ENCODE peak calls at places on chromosomes 6 and 20, in seven cellular contexts. One of them, this sample, is unnamed.

GRCh38 chr20:41476013-41476441 is 109.4 kb upstream of the EMILIN3 start:
- DNase-seq in CD8-positive, alpha-beta T cell: no peak
- DNase-seq in fibroblast of mammary gland: peak
- DNase-seq in NB4: no peak
- DNase-seq in hepatocyte: no peak
- DNase-seq in heart right ventricle: no peak
- DNase-seq in fibroblast of lung: peak
- DNase-seq in this sample: peak

GRCh38 chr20:40339661-40340449 is 349.2 kb downstream of the MAFB start:
- DNase-seq in hepatocyte: no peak
- DNase-seq in fibroblast of lung: no peak
- DNase-seq in heart right ventricle: peak
- DNase-seq in fibroblast of mammary gland: peak
- DNase-seq in NB4: peak
- DNase-seq in CD8-positive, alpha-beta T cell: no peak
- DNase-seq in this sample: peak

GRCh38 chr20:63033635-63034510 is 27.1 kb upstream of the BHLHE23 start:
- DNase-seq in NB4: no peak
- DNase-seq in CD8-positive, alpha-beta T cell: no peak
- DNase-seq in hepatocyte: no peak
- DNase-seq in heart right ventricle: peak
- DNase-seq in fibroblast of mammary gland: no peak
- DNase-seq in fibroblast of lung: no peak
- DNase-seq in this sample: no peak

GRCh38 chr20:25259788-25260254 is 11.9 kb downstream of the PYGB start:
- DNase-seq in heart right ventricle: no peak
- DNase-seq in fibroblast of lung: no peak
- DNase-seq in hepatocyte: peak
- DNase-seq in CD8-positive, alpha-beta T cell: peak
- DNase-seq in NB4: no peak
- DNase-seq in fibroblast of mammary gland: no peak
- DNase-seq in this sample: no peak

GRCh38 chr6:137390264-137390787 is 103.9 kb downstream of the OLIG3 start:
- DNase-seq in heart right ventricle: no peak
- DNase-seq in hepatocyte: no peak
- DNase-seq in NB4: no peak
- DNase-seq in fibroblast of lung: no peak
- DNase-seq in fibroblast of mammary gland: no peak
- DNase-seq in CD8-positive, alpha-beta T cell: no peak
- DNase-seq in this sample: no peak

GRCh38 chr6:130896249-130896648 is 69.0 kb downstream of the SMLR1 start:
- DNase-seq in fibroblast of lung: no peak
- DNase-seq in CD8-positive, alpha-beta T cell: no peak
- DNase-seq in heart right ventricle: no peak
- DNase-seq in hepatocyte: no peak
- DNase-seq in fibroblast of mammary gland: no peak
- DNase-seq in NB4: no peak
- DNase-seq in this sample: no peak

GRCh38 chr20:62501801-62502495 is 26.2 kb upstream of the GATA5 start:
- DNase-seq in hepatocyte: peak
- DNase-seq in fibroblast of mammary gland: peak
- DNase-seq in heart right ventricle: no peak
- DNase-seq in fibroblast of lung: peak
- DNase-seq in CD8-positive, alpha-beta T cell: no peak
- DNase-seq in NB4: peak
- DNase-seq in this sample: peak

GRCh38 chr6:36443951-36444428 is 1.2 kb downstream of the KCTD20 start:
- DNase-seq in NB4: peak
- DNase-seq in CD8-positive, alpha-beta T cell: no peak
- DNase-seq in fibroblast of lung: peak
- DNase-seq in heart right ventricle: no peak
- DNase-seq in hepatocyte: peak
- DNase-seq in fibroblast of mammary gland: no peak
- DNase-seq in this sample: peak

GRCh38 chr6:137234505-137234863 is 15.3 kb upstream of the IFNGR1 start:
- DNase-seq in heart right ventricle: no peak
- DNase-seq in fibroblast of lung: no peak
- DNase-seq in hepatocyte: peak
- DNase-seq in fibroblast of mammary gland: no peak
- DNase-seq in CD8-positive, alpha-beta T cell: no peak
- DNase-seq in NB4: peak
- DNase-seq in this sample: no peak

GRCh38 chr6:30763618-30764489 is 19.5 kb upstream of the IER3 start:
- DNase-seq in heart right ventricle: no peak
- DNase-seq in fibroblast of lung: no peak
- DNase-seq in CD8-positive, alpha-beta T cell: no peak
- DNase-seq in fibroblast of mammary gland: no peak
- DNase-seq in hepatocyte: peak
- DNase-seq in NB4: no peak
- DNase-seq in this sample: no peak

GRCh38 chr6:2751871-2752270 is 1.1 kb upstream of the MYLK4 start:
- DNase-seq in hepatocyte: no peak
- DNase-seq in NB4: peak
- DNase-seq in CD8-positive, alpha-beta T cell: no peak
- DNase-seq in heart right ventricle: no peak
- DNase-seq in fibroblast of lung: no peak
- DNase-seq in fibroblast of mammary gland: no peak
- DNase-seq in this sample: no peak

GRCh38 chr6:108837236-108837971 is 10.8 kb upstream of the ARMC2 start:
- DNase-seq in NB4: peak
- DNase-seq in hepatocyte: no peak
- DNase-seq in heart right ventricle: no peak
- DNase-seq in fibroblast of mammary gland: no peak
- DNase-seq in fibroblast of lung: peak
- DNase-seq in CD8-positive, alpha-beta T cell: no peak
- DNase-seq in this sample: peak

GRCh38 chr6:3624268-3625136 is 127.0 kb downstream of the PXDC1 start:
- DNase-seq in fibroblast of lung: no peak
- DNase-seq in CD8-positive, alpha-beta T cell: peak
- DNase-seq in fibroblast of mammary gland: no peak
- DNase-seq in hepatocyte: no peak
- DNase-seq in NB4: no peak
- DNase-seq in heart right ventricle: no peak
- DNase-seq in this sample: no peak

GRCh38 chr20:55514498-55514897 is 490.8 kb downstream of the CBLN4 start:
- DNase-seq in heart right ventricle: no peak
- DNase-seq in fibroblast of lung: no peak
- DNase-seq in hepatocyte: no peak
- DNase-seq in NB4: no peak
- DNase-seq in CD8-positive, alpha-beta T cell: no peak
- DNase-seq in fibroblast of mammary gland: no peak
- DNase-seq in this sample: no peak

GRCh38 chr20:34546751-34547181 is 11.8 kb upstream of the MAP1LC3A start:
- DNase-seq in fibroblast of lung: no peak
- DNase-seq in heart right ventricle: no peak
- DNase-seq in fibroblast of mammary gland: no peak
- DNase-seq in NB4: no peak
- DNase-seq in CD8-positive, alpha-beta T cell: no peak
- DNase-seq in hepatocyte: no peak
- DNase-seq in this sample: no peak

GRCh38 chr20:53262294-53262840 is 290.2 kb downstream of the TSHZ2 start:
- DNase-seq in NB4: no peak
- DNase-seq in fibroblast of lung: no peak
- DNase-seq in fibroblast of mammary gland: no peak
- DNase-seq in heart right ventricle: no peak
- DNase-seq in CD8-positive, alpha-beta T cell: no peak
- DNase-seq in hepatocyte: no peak
- DNase-seq in this sample: no peak

GRCh38 chr6:89494131-89494793 is 61.3 kb downstream of the ANKRD6 start:
- DNase-seq in hepatocyte: no peak
- DNase-seq in NB4: peak
- DNase-seq in CD8-positive, alpha-beta T cell: no peak
- DNase-seq in fibroblast of lung: no peak
- DNase-seq in heart right ventricle: no peak
- DNase-seq in fibroblast of mammary gland: no peak
- DNase-seq in this sample: no peak

GRCh38 chr20:34180460-34181108 is 60.6 kb upstream of the ASIP start:
- DNase-seq in fibroblast of mammary gland: no peak
- DNase-seq in NB4: no peak
- DNase-seq in fibroblast of lung: no peak
- DNase-seq in CD8-positive, alpha-beta T cell: no peak
- DNase-seq in hepatocyte: no peak
- DNase-seq in heart right ventricle: no peak
- DNase-seq in this sample: no peak

DNA sequence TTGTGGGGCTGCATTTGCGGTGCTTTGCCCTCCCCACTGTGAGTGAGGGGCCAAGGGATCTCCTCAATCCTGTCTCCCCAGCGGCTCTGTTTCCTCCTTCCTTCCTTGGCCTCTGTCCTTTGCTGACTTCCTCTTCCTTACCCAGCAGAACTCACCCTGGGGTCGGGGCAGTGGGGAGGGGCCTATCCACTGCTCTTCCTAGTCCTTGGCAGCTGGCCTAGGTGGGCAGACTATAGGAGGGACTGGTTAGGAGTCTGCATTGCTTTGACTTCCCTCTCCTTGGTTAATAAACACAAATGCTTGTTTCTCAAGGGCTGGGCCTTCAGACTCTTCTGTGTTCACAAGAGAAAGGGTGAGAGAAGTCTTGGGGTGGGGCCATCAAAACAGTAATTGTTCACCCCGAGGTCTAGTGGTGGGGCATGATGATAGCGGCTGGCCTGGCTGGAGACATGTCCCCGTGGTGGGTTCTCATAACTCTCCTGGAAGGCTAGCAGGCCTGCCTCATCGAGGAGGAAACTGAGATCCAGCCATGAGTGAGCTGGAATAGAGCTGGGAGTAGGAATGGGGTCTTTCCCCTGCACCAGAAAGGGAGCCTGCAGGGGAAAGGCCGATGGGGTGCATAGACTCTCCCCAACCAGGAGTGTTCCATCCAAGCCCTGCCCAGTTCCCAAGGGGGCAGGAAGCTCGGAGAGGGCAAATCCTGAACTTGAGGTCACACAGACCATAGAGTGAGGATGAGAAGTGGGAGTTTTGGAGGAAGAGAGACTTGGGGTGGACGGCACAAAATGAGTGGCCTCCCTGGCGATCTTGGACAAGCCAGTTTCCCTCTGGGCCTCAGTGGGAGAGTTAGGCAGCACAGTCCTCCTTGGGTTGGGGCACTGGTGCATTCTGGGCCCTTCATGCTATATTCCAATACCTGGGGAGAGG is 12.7 kb downstream of the FAM110A start:
- DNase-seq in hepatocyte: no peak
- DNase-seq in fibroblast of mammary gland: no peak
- DNase-seq in CD8-positive, alpha-beta T cell: peak
- DNase-seq in fibroblast of lung: no peak
- DNase-seq in heart right ventricle: peak
- DNase-seq in NB4: peak
- DNase-seq in this sample: no peak
- H3K4me3 ChIP-seq in hepatocyte: no peak
- H3K4me3 ChIP-seq in fibroblast of mammary gland: no peak
- H3K4me3 ChIP-seq in CD8-positive, alpha-beta T cell: peak
- H3K4me3 ChIP-seq in fibroblast of lung: no peak
- H3K4me3 ChIP-seq in heart right ventricle: no peak
- H3K4me3 ChIP-seq in NB4: no peak
- H3K4me3 ChIP-seq in this sample: no peak

GRCh38 chr6:155709262-155709661 is 253.6 kb upstream of the NOX3 start:
- DNase-seq in fibroblast of lung: no peak
- DNase-seq in CD8-positive, alpha-beta T cell: no peak
- DNase-seq in hepatocyte: no peak
- DNase-seq in NB4: no peak
- DNase-seq in heart right ventricle: no peak
- DNase-seq in fibroblast of mammary gland: no peak
- DNase-seq in this sample: no peak

GRCh38 chr6:155706806-155707205 is 251.2 kb upstream of the NOX3 start:
- DNase-seq in fibroblast of mammary gland: no peak
- DNase-seq in fibroblast of lung: no peak
- DNase-seq in CD8-positive, alpha-beta T cell: no peak
- DNase-seq in hepatocyte: no peak
- DNase-seq in NB4: no peak
- DNase-seq in heart right ventricle: no peak
- DNase-seq in this sample: no peak

GRCh38 chr6:155706341-155706740 is 250.7 kb upstream of the NOX3 start:
- DNase-seq in CD8-positive, alpha-beta T cell: no peak
- DNase-seq in NB4: no peak
- DNase-seq in hepatocyte: no peak
- DNase-seq in fibroblast of lung: no peak
- DNase-seq in heart right ventricle: no peak
- DNase-seq in fibroblast of mammary gland: no peak
- DNase-seq in this sample: no peak

GRCh38 chr6:155708100-155708499 is 252.5 kb upstream of the NOX3 start:
- DNase-seq in fibroblast of lung: no peak
- DNase-seq in fibroblast of mammary gland: no peak
- DNase-seq in heart right ventricle: no peak
- DNase-seq in CD8-positive, alpha-beta T cell: no peak
- DNase-seq in NB4: no peak
- DNase-seq in hepatocyte: no peak
- DNase-seq in this sample: no peak

GRCh38 chr6:155710704-155711103 is 255.1 kb upstream of the NOX3 start:
- DNase-seq in fibroblast of lung: no peak
- DNase-seq in NB4: no peak
- DNase-seq in fibroblast of mammary gland: no peak
- DNase-seq in hepatocyte: no peak
- DNase-seq in CD8-positive, alpha-beta T cell: no peak
- DNase-seq in heart right ventricle: no peak
- DNase-seq in this sample: no peak
- TF ChIP-seq CTCF in fibroblast of lung: no peak
- TF ChIP-seq CTCF in NB4: no peak
- TF ChIP-seq CTCF in fibroblast of mammary gland: no peak
- TF ChIP-seq CTCF in hepatocyte: no peak
- TF ChIP-seq CTCF in CD8-positive, alpha-beta T cell: no peak
- TF ChIP-seq CTCF in heart right ventricle: no peak
- TF ChIP-seq CTCF in this sample: no peak

DNA sequence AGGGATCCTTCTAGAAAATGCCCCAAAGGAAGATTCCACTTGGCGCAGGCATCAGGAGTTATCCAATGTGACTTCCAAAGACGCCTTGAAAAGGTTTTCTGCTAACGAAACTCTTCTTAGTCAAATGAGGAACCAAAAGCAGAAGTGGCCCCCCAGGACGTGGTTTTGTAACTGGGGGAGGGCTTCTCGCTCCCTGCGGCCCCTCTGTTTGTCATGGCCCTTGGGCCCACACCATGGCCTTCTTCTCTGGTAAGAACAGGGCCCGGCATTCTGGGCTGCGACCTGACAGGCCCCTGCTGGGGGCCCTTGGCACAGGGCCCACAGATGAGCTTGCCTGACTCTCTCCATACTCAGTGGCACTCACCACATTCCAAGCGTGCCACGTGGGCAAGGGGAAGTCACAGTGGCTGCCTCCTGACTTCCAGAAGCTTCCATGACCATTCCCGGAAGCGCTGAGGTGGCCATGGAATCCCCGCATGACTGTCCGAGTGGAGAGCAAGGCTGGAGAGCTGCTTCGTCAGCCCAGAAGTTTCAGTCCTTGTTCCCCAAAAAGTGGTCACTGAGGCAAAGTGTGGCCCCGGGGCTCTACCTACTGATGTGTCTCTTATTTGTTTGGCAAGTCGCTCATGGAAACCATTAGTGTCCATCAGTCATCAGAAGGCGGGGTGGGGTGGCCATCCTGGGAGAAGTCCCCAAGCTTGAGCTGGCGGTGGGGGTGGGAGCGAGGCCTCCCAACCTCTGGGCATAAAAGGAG is 881 bp upstream of the CTSZ start:
- DNase-seq in heart right ventricle: no peak
- DNase-seq in CD8-positive, alpha-beta T cell: no peak
- DNase-seq in NB4: peak
- DNase-seq in fibroblast of lung: no peak
- DNase-seq in fibroblast of mammary gland: no peak
- DNase-seq in hepatocyte: no peak
- DNase-seq in this sample: no peak
- H3K4me3 ChIP-seq in heart right ventricle: no peak
- H3K4me3 ChIP-seq in CD8-positive, alpha-beta T cell: no peak
- H3K4me3 ChIP-seq in NB4: peak
- H3K4me3 ChIP-seq in fibroblast of lung: no peak
- H3K4me3 ChIP-seq in fibroblast of mammary gland: no peak
- H3K4me3 ChIP-seq in hepatocyte: no peak
- H3K4me3 ChIP-seq in this sample: no peak

GRCh38 chr6:112311950-112312547 is 35.1 kb upstream of the RFPL4B start:
- DNase-seq in fibroblast of mammary gland: peak
- DNase-seq in fibroblast of lung: peak
- DNase-seq in NB4: peak
- DNase-seq in heart right ventricle: no peak
- DNase-seq in CD8-positive, alpha-beta T cell: no peak
- DNase-seq in hepatocyte: peak
- DNase-seq in this sample: peak
- TF ChIP-seq CTCF in fibroblast of mammary gland: peak
- TF ChIP-seq CTCF in fibroblast of lung: peak
- TF ChIP-seq CTCF in NB4: peak
- TF ChIP-seq CTCF in heart right ventricle: peak
- TF ChIP-seq CTCF in CD8-positive, alpha-beta T cell: peak
- TF ChIP-seq CTCF in hepatocyte: peak
- TF ChIP-seq CTCF in this sample: peak